ENCODE peak calls at places on chromosomes 6 and 20, in nine cellular contexts. L, Y, S, U, E, W, O, J and X are unnamed samples.

GRCh38 chr20:32672982-32673727 is 586 bp downstream of the C20orf203 start:
- DNase-seq in L (no peak), Y (no peak), S (peak; percentile 73), U (no peak), E (peak; percentile 75), W (no peak), O (no peak), J (no peak), X (no peak)

GRCh38 chr20:45919536-45919933 is 7.6 kb upstream of the PLTP start:
- DNase-seq in L (no peak), Y (no peak), S (no peak), U (peak; percentile 55), E (no peak), W (peak; percentile 92), O (no peak), J (peak; percentile 85), X (peak; percentile 48)

GRCh38 chr6:134178230-134179044 is 126.0 kb upstream of the SLC2A12 start:
- DNase-seq in L (peak; percentile 87), Y (peak; percentile 94), S (peak; percentile 59), U (no peak), E (peak; percentile 54), W (peak; percentile 96), O (peak; percentile 85), J (peak; percentile 67), X (peak; percentile 89)

GRCh38 chr6:84773431-84774173 is 9.2 kb upstream of the TBX18 start:
- DNase-seq in L (no peak), Y (no peak), S (no peak), U (peak; percentile 24), E (no peak), W (no peak), O (no peak), J (no peak), X (no peak)

GRCh38 chr6:8027965-8028651 is 36.1 kb downstream of the BLOC1S5 start:
- DNase-seq in L (peak; percentile 6), Y (no peak), S (no peak), U (no peak), E (no peak), W (peak; percentile 63), O (peak; percentile 8), J (no peak), X (no peak)

GRCh38 chr6:164693934-164694333 is 615.5 kb downstream of the C6orf118 start:
- DNase-seq in L (no peak), Y (no peak), S (no peak), U (peak; percentile 2), E (no peak), W (no peak), O (no peak), J (no peak), X (no peak)

GRCh38 chr20:31494131-31494530 is 19.0 kb downstream of the REM1 start:
- DNase-seq in L (peak; percentile 59), Y (no peak), S (no peak), U (no peak), E (no peak), W (peak; percentile 64), O (peak; percentile 51), J (no peak), X (peak; percentile 53)

GRCh38 chr6:29813809-29814208 is 13.8 kb upstream of the HLA-G start:
- DNase-seq in L (peak; percentile 61), Y (no peak), S (no peak), U (no peak), E (no peak), W (peak; percentile 41), O (no peak), J (no peak), X (peak; percentile 70)

GRCh38 chr20:10519361-10520048 is 84.4 kb downstream of the SLX4IP start:
- DNase-seq in L (peak; percentile 51), Y (peak; percentile 39), S (no peak), U (no peak), E (no peak), W (peak; percentile 79), O (no peak), J (no peak), X (no peak)

GRCh38 chr6:79536615-79536968 is 638 bp downstream of the LCA5 start:
- DNase-seq in L (peak; percentile 22), Y (no peak), S (no peak), U (no peak), E (no peak), W (peak; percentile 49), O (peak; percentile 24), J (no peak), X (no peak)

GRCh38 chr6:129567374-129567773 is 142.6 kb downstream of the ARHGAP18 start:
- DNase-seq in L (peak; percentile 16), Y (no peak), S (no peak), U (no peak), E (no peak), W (peak; percentile 52), O (no peak), J (no peak), X (peak; percentile 15)

GRCh38 chr6:117451607-117452164 is 25.9 kb upstream of the ROS1 start:
- DNase-seq in L (no peak), Y (no peak), S (no peak), U (no peak), E (no peak), W (no peak), O (no peak), J (no peak), X (peak; percentile 55)

GRCh38 chr20:3980260-3981131 is 34.9 kb downstream of the RNF24 start:
- DNase-seq in L (peak; percentile 59), Y (peak; percentile 51), S (peak; percentile 24), U (no peak), E (peak; percentile 34), W (peak; percentile 74), O (peak; percentile 37), J (no peak), X (peak; percentile 22)

GRCh38 chr6:165680975-165681374 is 17.9 kb upstream of the PDE10A start:
- DNase-seq in L (no peak), Y (no peak), S (no peak), U (no peak), E (no peak), W (no peak), O (no peak), J (no peak), X (no peak)

GRCh38 chr6:5746392-5747140 is 260.2 kb downstream of the NRN1 start:
- DNase-seq in L (no peak), Y (no peak), S (no peak), U (no peak), E (no peak), W (no peak), O (no peak), J (no peak), X (no peak)

GRCh38 chr6:34680802-34681515 is 15.6 kb downstream of the ILRUN start:
- DNase-seq in L (peak; percentile 39), Y (no peak), S (peak; percentile 62), U (no peak), E (peak; percentile 56), W (peak; percentile 76), O (peak; percentile 41), J (no peak), X (peak; percentile 93)

GRCh38 chr20:19205999-19206398 is 6.4 kb upstream of the SLC24A3 start:
- DNase-seq in L (peak; percentile 31), Y (peak; percentile 5), S (peak; percentile 69), U (peak; percentile 38), E (peak; percentile 65), W (peak; percentile 44), O (peak; percentile 54), J (peak; percentile 86), X (peak; percentile 4)

GRCh38 chr6:137362878-137363804 is 131.1 kb downstream of the OLIG3 start:
- DNase-seq in L (no peak), Y (no peak), S (no peak), U (no peak), E (no peak), W (no peak), O (no peak), J (no peak), X (no peak)

GRCh38 chr20:32966382-32966781 is 37.9 kb downstream of the SUN5 start:
- DNase-seq in L (no peak), Y (no peak), S (peak; percentile 2), U (no peak), E (no peak), W (no peak), O (no peak), J (peak; percentile 18), X (no peak)

GRCh38 chr20:41734506-41734945 is 116.3 kb upstream of the CHD6 start:
- DNase-seq in L (peak; percentile 55), Y (no peak), S (peak; percentile 56), U (peak; percentile 30), E (peak; percentile 66), W (peak; percentile 48), O (peak; percentile 56), J (peak; percentile 49), X (peak; percentile 27)

GRCh38 chr20:5410450-5410849 is 93.7 kb upstream of the PROKR2 start:
- DNase-seq in L (no peak), Y (no peak), S (no peak), U (no peak), E (no peak), W (no peak), O (no peak), J (no peak), X (no peak)

GRCh38 chr6:22017272-22017671 is 279.6 kb downstream of the PRL start:
- DNase-seq in L (no peak), Y (no peak), S (no peak), U (no peak), E (no peak), W (no peak), O (no peak), J (no peak), X (no peak)

GRCh38 chr6:72321741-72322140 is 300.1 kb upstream of the KCNQ5 start:
- DNase-seq in L (no peak), Y (peak; percentile 28), S (no peak), U (no peak), E (no peak), W (peak; percentile 66), O (peak; percentile 20), J (no peak), X (peak; percentile 53)

GRCh38 chr20:62944746-62945145 is 6.8 kb downstream of the GID8 start:
- DNase-seq in L (no peak), Y (no peak), S (no peak), U (no peak), E (no peak), W (no peak), O (no peak), J (no peak), X (no peak)

GRCh38 chr6:88165877-88166492 is at the start of gene CNR1:
- DNase-seq in L (no peak), Y (no peak), S (no peak), U (peak; percentile 60), E (no peak), W (peak; percentile 40), O (no peak), J (peak; percentile 52), X (peak; percentile 31)

GRCh38 chr6:9316831-9317230 is 881.5 kb upstream of the SLC35B3 start:
- DNase-seq in L (no peak), Y (no peak), S (no peak), U (no peak), E (no peak), W (no peak), O (no peak), J (no peak), X (no peak)

GRCh38 chr20:21096321-21097043 is 9.7 kb downstream of the LINC00237 start:
- DNase-seq in L (peak; percentile 34), Y (no peak), S (no peak), U (no peak), E (no peak), W (peak; percentile 40), O (no peak), J (no peak), X (no peak)